ENCODE peak calls at places on chromosomes 4 and X, in five cellular contexts. R, V, Z, T and X are unnamed samples.

GRCh38 chr4:35106091-35106734 is 1138.1 kb downstream of the ARAP2 start:
- DNase-seq in V (no peak), T (no peak), Z (no peak), R (no peak), X (no peak)

GRCh38 chr4:163554870-163555465 is 60.5 kb downstream of the TMA16 start:
- DNase-seq in T (no peak), V (no peak), Z (no peak), R (no peak), X (no peak)

GRCh38 chr4:45147866-45148265 is 421.5 kb upstream of the GNPDA2 start:
- DNase-seq in Z (no peak), R (no peak), T (no peak), V (no peak), X (no peak)

GRCh38 chr4:186537843-186538521 is 17.4 kb downstream of the MTNR1A start:
- DNase-seq in Z (no peak), T (no peak), R (no peak), V (no peak), X (no peak)

GRCh38 chrX:115233497-115234219 is at the start of gene LRCH2:
- DNase-seq in R (no peak), Z (peak; percentile 20), V (peak; percentile 55), T (no peak), X (peak; percentile 86)

GRCh38 chrX:1597345-1598020 is 6.1 kb downstream of the AKAP17A start:
- DNase-seq in V (no peak), R (no peak), T (no peak), Z (no peak), X (peak; percentile 81)

GRCh38 chr4:41505161-41505653 is 32.8 kb upstream of the LIMCH1 start:
- DNase-seq in R (no peak), Z (no peak), V (no peak), T (peak; percentile 8), X (no peak)

GRCh38 chrX:26286836-26287235 is 70.9 kb downstream of the MAGEB5 start:
- DNase-seq in Z (no peak), T (no peak), R (no peak), V (no peak), X (no peak)

GRCh38 chr4:174663254-174663653 is 141.0 kb upstream of the HPGD start:
- DNase-seq in T (no peak), R (no peak), V (no peak), Z (no peak), X (no peak)

GRCh38 chrX:57172544-57172943 is 35.3 kb upstream of the SPIN2A start:
- DNase-seq in V (no peak), Z (peak; percentile 31), R (peak; percentile 47), T (no peak), X (no peak)

GRCh38 chr4:141350122-141350904 is 129.6 kb downstream of the ZNF330 start:
- DNase-seq in V (peak; percentile 37), R (peak; percentile 88), Z (no peak), T (no peak), X (no peak)

GRCh38 chr4:65050786-65051185 is 619.5 kb downstream of the EPHA5 start:
- DNase-seq in R (no peak), V (no peak), T (no peak), Z (no peak), X (no peak)

GRCh38 chrX:7264399-7264798 is 116.4 kb upstream of the PUDP start:
- DNase-seq in V (no peak), Z (no peak), T (no peak), R (no peak), X (no peak)

GRCh38 chrX:7272301-7272700 is 124.3 kb upstream of the PUDP start:
- DNase-seq in T (no peak), Z (no peak), V (no peak), R (no peak), X (no peak)

GRCh38 chrX:7266261-7266660 is 118.3 kb upstream of the PUDP start:
- DNase-seq in R (no peak), T (no peak), Z (no peak), V (no peak), X (no peak)

DNA sequence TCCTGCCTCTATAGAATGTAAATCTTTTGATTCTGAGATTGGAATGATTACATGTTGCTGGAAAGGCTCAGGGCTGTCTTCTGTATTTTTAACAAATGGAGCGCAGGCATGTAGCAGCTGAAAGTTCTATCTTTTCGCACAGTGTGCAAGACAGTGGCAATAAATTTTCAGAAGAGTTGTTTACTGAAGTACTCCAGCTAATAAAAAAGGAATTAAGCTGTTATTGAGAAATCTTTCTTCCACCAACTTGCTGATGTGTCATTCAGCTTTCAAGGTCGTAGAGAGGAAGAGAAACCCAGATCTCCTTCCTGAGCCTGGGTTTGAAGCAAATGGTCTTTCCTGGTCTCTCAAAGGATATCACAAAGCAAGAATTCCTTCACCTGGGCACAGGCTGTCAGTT is 122.1 kb upstream of the PUDP start:
- DNase-seq in Z (no peak), V (no peak), R (no peak), T (no peak), X (no peak)
- H3K4me3 ChIP-seq in Z (no peak overlapping the region), V (no peak overlapping the region), R (no peak overlapping the region), T (no peak overlapping the region), X (no peak overlapping the region)

GRCh38 chr4:152480901-152481300 is 55.0 kb downstream of the FBXW7 start:
- DNase-seq in V (no peak), T (no peak), Z (no peak), R (no peak), X (no peak)
- TF ChIP-seq CTCF in V (no peak), T (no peak), Z (no peak), R (no peak), X (no peak)

DNA sequence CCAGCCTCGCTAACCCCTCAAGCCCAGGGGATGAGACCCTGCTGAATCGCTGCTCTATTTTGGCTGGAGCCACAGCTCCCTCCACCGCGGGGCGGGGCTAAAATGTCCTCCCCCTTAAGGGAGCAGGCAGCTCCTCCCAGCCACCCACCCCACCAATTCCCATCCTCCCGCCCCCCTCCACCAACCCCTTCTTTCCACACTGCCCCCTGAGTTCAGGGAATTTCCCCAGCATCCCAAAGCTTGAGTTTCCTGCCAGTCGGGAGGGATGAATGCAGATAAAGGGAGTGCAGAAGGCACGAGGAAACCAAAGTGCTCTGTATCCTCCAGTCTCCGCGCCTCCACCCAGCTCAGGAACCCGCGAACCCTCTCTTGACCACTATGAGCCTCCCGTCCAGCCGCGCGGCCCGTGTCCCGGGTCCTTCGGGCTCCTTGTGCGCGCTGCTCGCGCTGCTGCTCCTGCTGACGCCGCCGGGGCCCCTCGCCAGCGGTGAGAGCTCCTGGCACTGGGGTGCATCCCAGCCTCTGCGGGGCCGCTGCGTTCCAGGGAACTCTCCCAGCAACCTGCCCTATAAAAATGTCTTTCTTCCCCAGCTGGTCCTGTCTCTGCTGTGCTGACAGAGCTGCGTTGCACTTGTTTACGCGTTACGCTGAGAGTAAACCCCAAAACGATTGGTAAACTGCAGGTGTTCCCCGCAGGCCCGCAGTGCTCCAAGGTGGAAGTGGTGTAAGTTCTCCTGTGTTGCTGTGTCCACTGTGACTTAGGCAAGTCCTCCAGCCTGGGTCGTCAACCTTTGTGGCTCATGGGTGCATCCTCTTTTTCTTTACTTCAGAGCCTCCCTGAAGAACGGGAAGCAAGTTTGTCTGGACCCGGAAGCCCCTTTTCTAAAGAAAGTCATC is at the start of gene CXCL6:
- DNase-seq in R (peak; percentile 55), V (no peak), Z (peak; percentile 30), T (no peak), X (no peak)
- H3K4me3 ChIP-seq in R (peak within 1 kb of the TSS; percentile 16), V (peak within 1 kb of the TSS; percentile 13), Z (peak within 1 kb of the TSS; percentile 57), T (peak within 1 kb of the TSS; percentile 71), X (no peak within 1 kb of the TSS)

GRCh38 chrX:150594584-150594983 is 26.2 kb downstream of the MTM1 start:
- DNase-seq in R (no peak), T (no peak), V (no peak), Z (no peak), X (no peak)

GRCh38 chrX:150602743-150603142 is 34.3 kb downstream of the MTM1 start:
- DNase-seq in V (no peak), T (no peak), Z (no peak), R (no peak), X (no peak)

GRCh38 chrX:150602296-150602695 is 33.9 kb downstream of the MTM1 start:
- DNase-seq in Z (no peak), R (no peak), T (no peak), V (no peak), X (no peak)

GRCh38 chrX:150599226-150599625 is 30.8 kb downstream of the MTM1 start:
- DNase-seq in T (no peak), R (no peak), Z (no peak), V (no peak), X (no peak)
- TF ChIP-seq CTCF in T (no peak), R (no peak), Z (no peak), V (no peak), X (no peak)

GRCh38 chr4:184216436-184217004 is 1.2 kb downstream of the ENPP6 start:
- DNase-seq in V (no peak), Z (no peak), R (no peak), T (no peak), X (no peak)

GRCh38 chr4:184215709-184216328 is 1.9 kb downstream of the ENPP6 start:
- DNase-seq in T (no peak), V (no peak), R (no peak), Z (no peak), X (no peak)

DNA sequence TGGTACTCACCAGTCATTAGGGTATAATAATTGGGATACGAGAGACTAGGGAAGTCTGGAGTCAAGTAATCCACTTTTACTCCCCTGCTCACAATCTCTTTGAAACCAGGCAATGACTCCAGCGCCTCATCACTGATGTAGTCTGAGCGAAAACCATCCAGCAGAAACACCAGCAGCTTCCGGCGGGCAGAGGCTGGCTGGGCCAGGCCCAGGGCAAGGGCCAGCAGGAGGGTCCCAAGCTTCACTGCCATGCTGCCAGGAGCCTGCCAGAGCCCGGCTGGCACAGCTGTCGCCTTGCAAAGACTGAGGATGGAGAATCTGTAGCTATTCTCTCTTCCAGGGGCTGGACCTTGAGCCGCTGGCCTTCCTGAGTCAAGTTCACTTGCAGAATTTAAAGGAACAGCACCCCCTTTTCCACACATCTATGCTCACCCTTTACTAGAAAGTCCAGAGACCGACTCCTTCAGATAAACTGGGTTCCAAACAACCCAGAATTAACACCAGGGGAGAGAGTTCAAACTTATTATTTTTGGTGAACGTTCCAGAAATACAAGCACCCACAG is at the start of gene ENPP6:
- DNase-seq in T (no peak), R (no peak), V (no peak), Z (no peak), X (no peak)
- H3K4me3 ChIP-seq in T (no peak within 1 kb of the TSS), R (no peak within 1 kb of the TSS), V (peak within 1 kb of the TSS; percentile 18), Z (no peak within 1 kb of the TSS), X (no peak within 1 kb of the TSS)

GRCh38 chr4:130639871-130640270 is 1543.9 kb downstream of the C4orf33 start:
- DNase-seq in R (no peak), V (no peak), Z (no peak), T (no peak), X (no peak)
- TF ChIP-seq CTCF in R (no peak), V (no peak), Z (no peak), T (no peak), X (no peak)

DNA sequence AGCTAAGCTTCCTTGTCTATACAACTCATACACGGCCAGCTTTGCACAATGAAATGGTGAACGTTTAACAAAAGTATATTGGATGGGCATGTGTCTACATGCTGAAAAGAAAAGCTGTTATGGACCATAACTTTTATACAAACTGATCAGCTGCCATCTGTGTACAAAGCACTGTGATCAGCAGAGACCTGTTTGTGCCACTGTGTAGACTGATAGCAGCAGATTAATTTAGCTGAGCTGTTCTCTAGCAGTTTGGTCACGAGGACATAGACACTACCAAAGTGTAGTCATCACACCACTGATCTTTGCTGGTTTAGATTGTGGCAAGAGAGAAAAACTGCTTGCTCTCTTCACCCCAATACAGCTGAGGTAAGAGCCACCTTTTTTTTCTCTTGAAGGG is 124.5 kb downstream of the RAPGEF2 start:
- DNase-seq in T (no peak), R (no peak), Z (no peak), V (no peak), X (no peak)
- H3K4me3 ChIP-seq in T (peak overlapping the region; percentile 62), R (no peak overlapping the region), Z (peak overlapping the region; percentile 64), V (no peak overlapping the region), X (no peak overlapping the region)